ENCODE peak calls at places on chromosomes 4 and X, in ten cellular contexts. Z is substantia nigra; P is upper lobe of right lung; N is RPMI7951; Q is stimulated activated CD4-positive, alpha-beta T cell treated with anti-CD3 and anti-CD28 coated beads, TNF-alpha, amount 100 ng/mL, for 4 hours; G is effector memory CD4-positive, alpha-beta T cell; F is coronary artery; T is GM23248; X is activated naive CD8-positive, alpha-beta T cell treated with anti-CD3 and anti-CD28 coated beads for 36 hours; L is left colon. I is an unnamed sample.

GRCh38 chr4:93764647-93765246 is 63.8 kb upstream of the ATOH1 start:
- DNase-seq in Q (no peak), X (no peak), P (no peak), N (peak), Z (no peak), F (no peak), T (peak), L (no peak), G (no peak), I (no peak)

GRCh38 chr4:147777456-147778091 is 45.7 kb downstream of the ARHGAP10 start:
- DNase-seq in F (no peak), P (no peak), N (peak), T (peak), Q (no peak), X (no peak), Z (no peak), L (no peak), G (no peak), I (no peak)

GRCh38 chr4:147840846-147841732 is 109.2 kb downstream of the ARHGAP10 start:
- DNase-seq in T (no peak), X (no peak), N (no peak), P (no peak), F (no peak), L (no peak), Z (no peak), Q (no peak), G (no peak), I (no peak)

GRCh38 chr4:7760706-7761105 is 179.0 kb downstream of the AFAP1 start:
- DNase-seq in X (no peak), N (no peak), P (no peak), G (no peak), F (no peak), Z (no peak), L (no peak), T (no peak), Q (no peak), I (no peak)

GRCh38 chr4:147970003-147970402 is 238.1 kb downstream of the ARHGAP10 start:
- DNase-seq in F (no peak), X (no peak), P (no peak), T (no peak), N (no peak), Q (no peak), G (no peak), L (no peak), Z (no peak), I (no peak)

GRCh38 chrX:56233682-56234081 is 1.5 kb downstream of the KLF8 start:
- DNase-seq in X (no peak), G (no peak), F (peak), Z (no peak), P (peak), L (peak), T (peak), Q (no peak), N (peak), I (no peak)

GRCh38 chr4:173835863-173836262 is 305.8 kb upstream of the HAND2 start:
- DNase-seq in T (peak), Q (no peak), Z (no peak), L (no peak), X (no peak), N (peak), F (no peak), P (no peak), G (no peak), I (no peak)

GRCh38 chrX:104618106-104618895 is 52.3 kb downstream of the IL1RAPL2 start:
- DNase-seq in Z (no peak), Q (no peak), T (no peak), G (no peak), P (no peak), X (no peak), N (no peak), L (no peak), F (no peak), I (no peak)

GRCh38 chr4:8302331-8302730 is 32.8 kb downstream of the HTRA3 start:
- DNase-seq in X (no peak), Z (no peak), L (peak), P (no peak), F (no peak), G (no peak), T (no peak), Q (no peak), N (no peak), I (no peak)

GRCh38 chr4:161554372-161554990 is 609.3 kb downstream of the FSTL5 start:
- DNase-seq in F (no peak), Z (no peak), N (peak), Q (no peak), G (no peak), X (no peak), P (no peak), L (no peak), T (peak), I (no peak)

GRCh38 chrX:107826286-107827136 is 845 bp downstream of the MID2 start:
- DNase-seq in Z (peak), Q (peak), F (no peak), P (peak), L (no peak), X (peak), N (peak), G (peak), T (peak), I (peak)

GRCh38 chr4:76738081-76738931 is 159.6 kb downstream of the SOWAHB start:
- DNase-seq in F (no peak), Q (no peak), L (peak), T (peak), X (peak), P (no peak), G (no peak), Z (no peak), N (peak), I (no peak)

GRCh38 chrX:44675364-44676024 is 132.8 kb upstream of the FUNDC1 start:
- DNase-seq in G (no peak), P (no peak), F (no peak), L (peak), T (peak), N (peak), Z (peak), Q (no peak), X (no peak), I (no peak)

GRCh38 chrX:131728295-131729145 is 184.6 kb downstream of the OR13H1 start:
- DNase-seq in X (no peak), P (no peak), N (peak), Z (no peak), F (peak), T (no peak), Q (no peak), G (no peak), L (peak), I (no peak)

GRCh38 chrX:302975-303374 is 15.6 kb downstream of the GTPBP6 start:
- DNase-seq in F (no peak), T (peak), X (no peak), P (no peak), Q (no peak), G (no peak), Z (no peak), N (no peak), L (no peak), I (no peak)

GRCh38 chr4:83282049-83282535 is 2.5 kb downstream of the COQ2 start:
- DNase-seq in P (no peak), Q (no peak), Z (no peak), T (peak), N (peak), F (no peak), L (no peak), G (no peak), X (peak), I (no peak)

GRCh38 chr4:82780398-82781231 is 18.0 kb downstream of the SCD5 start:
- DNase-seq in L (peak), Q (no peak), Z (peak), P (peak), G (no peak), F (peak), X (no peak), T (peak), N (no peak), I (peak)

GRCh38 chr4:56066493-56066892 is 117.7 kb downstream of the CEP135 start:
- DNase-seq in G (no peak), F (no peak), N (no peak), Q (no peak), T (no peak), X (no peak), L (no peak), P (no peak), Z (no peak), I (no peak)

GRCh38 chr4:74109116-74109791 is 10.3 kb upstream of the CXCL2 start:
- DNase-seq in T (peak), G (no peak), N (peak), Z (no peak), P (no peak), L (peak), F (no peak), Q (no peak), X (no peak), I (no peak)

GRCh38 chr4:123060039-123060770 is 137.8 kb upstream of the NUDT6 start:
- DNase-seq in Q (no peak), F (no peak), L (no peak), Z (no peak), T (no peak), X (no peak), P (no peak), G (no peak), N (no peak), I (no peak)

GRCh38 chr4:20318899-20319291 is 67.2 kb downstream of the SLIT2 start:
- DNase-seq in P (no peak), X (no peak), Q (no peak), Z (no peak), G (no peak), N (peak), L (no peak), F (no peak), T (no peak), I (no peak)

GRCh38 chr4:88357262-88357661 is 21.4 kb upstream of the HERC6 start:
- DNase-seq in G (no peak), F (no peak), Z (no peak), L (no peak), N (no peak), T (no peak), X (no peak), Q (no peak), P (no peak), I (no peak)

GRCh38 chr4:129532573-129532972 is 436.6 kb downstream of the C4orf33 start:
- DNase-seq in F (no peak), G (no peak), T (no peak), X (no peak), N (no peak), Q (no peak), P (no peak), L (no peak), Z (no peak), I (no peak)

GRCh38 chr4:177393236-177393635 is 49.0 kb downstream of the AGA start:
- DNase-seq in F (no peak), Q (no peak), G (no peak), T (no peak), Z (no peak), N (no peak), P (no peak), L (no peak), X (peak), I (no peak)

GRCh38 chr4:72919464-72919863 is 150.1 kb downstream of the COX18 start:
- DNase-seq in Z (no peak), T (no peak), P (no peak), F (no peak), G (no peak), Q (no peak), X (no peak), N (no peak), L (no peak), I (no peak)

GRCh38 chr4:8110071-8110986 is 48.3 kb downstream of the ABLIM2 start:
- DNase-seq in L (no peak), X (peak), N (peak), Q (no peak), F (no peak), Z (no peak), P (no peak), G (no peak), T (peak), I (no peak)

GRCh38 chr4:140876597-140877364 is 120.6 kb upstream of the TBC1D9 start:
- DNase-seq in P (no peak), T (peak), Z (no peak), L (no peak), N (no peak), Q (no peak), G (no peak), F (no peak), X (no peak), I (no peak)

GRCh38 chrX:2974946-2975345 is 31.4 kb upstream of the ARSH start:
- DNase-seq in T (peak), Q (no peak), X (no peak), L (no peak), F (no peak), P (no peak), Z (no peak), N (peak), G (no peak), I (no peak)

GRCh38 chr4:10299601-10300000 is 157.6 kb downstream of the ZNF518B start:
- DNase-seq in F (no peak), P (no peak), G (no peak), N (peak), T (peak), X (no peak), Z (no peak), L (no peak), Q (no peak), I (no peak)

GRCh38 chr4:6917445-6918241 is 8.0 kb downstream of the TBC1D14 start:
- DNase-seq in L (peak), G (no peak), T (no peak), P (peak), Z (peak), Q (no peak), F (no peak), X (peak), N (peak), I (peak)

GRCh38 chrX:150202641-150203248 is 160.4 kb upstream of the MAMLD1 start:
- DNase-seq in F (no peak), T (peak), N (peak), Q (no peak), X (no peak), Z (no peak), P (no peak), L (no peak), G (no peak), I (no peak)

GRCh38 chr4:112514449-112515277 is 1.3 kb downstream of the NEUROG2 start:
- DNase-seq in X (peak), P (no peak), T (no peak), L (no peak), N (no peak), G (no peak), Q (no peak), F (no peak), Z (no peak), I (no peak)

GRCh38 chr4:6327220-6327917 is 57.7 kb downstream of the WFS1 start:
- DNase-seq in Z (peak), P (peak), G (peak), N (peak), F (peak), Q (peak), X (peak), L (peak), T (peak), I (peak)

GRCh38 chr4:151792995-151793394 is 32.2 kb upstream of the GATB start:
- DNase-seq in N (no peak), G (no peak), X (no peak), Q (no peak), F (no peak), Z (no peak), P (no peak), L (no peak), T (no peak), I (no peak)